ENCODE peak calls at places on chromosomes 5 and 9, in nine cellular contexts. One of them, this sample, is unnamed.
A peak's percentile ranks its signal among the peaks of the same experiment; 100 is the strongest.

GRCh38 chr9:91422832-91423711 is 560 bp downstream of the NFIL3 start:
- DNase-seq in OCI-LY7: peak; percentile 76
- DNase-seq in tibial artery: peak; percentile 93
- DNase-seq in uterus: peak; percentile 75
- DNase-seq in psoas muscle: peak; percentile 80
- DNase-seq in mesenchymal stem cell: peak; percentile 94
- DNase-seq in iPS DF 6.9: no peak
- DNase-seq in colonic mucosa: peak; percentile 74
- DNase-seq in heart left ventricle: peak; percentile 52
- DNase-seq in this sample: peak; percentile 31

GRCh38 chr5:58854396-58854795 is 271.5 kb downstream of the RAB3C start:
- DNase-seq in psoas muscle: no peak
- DNase-seq in tibial artery: no peak
- DNase-seq in OCI-LY7: no peak
- DNase-seq in heart left ventricle: no peak
- DNase-seq in uterus: no peak
- DNase-seq in iPS DF 6.9: no peak
- DNase-seq in mesenchymal stem cell: no peak
- DNase-seq in colonic mucosa: no peak
- DNase-seq in this sample: no peak

GRCh38 chr9:91945277-91946074 is 4.6 kb downstream of the ROR2 start:
- DNase-seq in OCI-LY7: no peak
- DNase-seq in colonic mucosa: peak; percentile 58
- DNase-seq in mesenchymal stem cell: peak; percentile 79
- DNase-seq in psoas muscle: no peak
- DNase-seq in tibial artery: no peak
- DNase-seq in iPS DF 6.9: no peak
- DNase-seq in uterus: peak; percentile 76
- DNase-seq in heart left ventricle: no peak
- DNase-seq in this sample: no peak

GRCh38 chr9:114319147-114319546 is 3.8 kb upstream of the ORM1 start:
- DNase-seq in psoas muscle: no peak
- DNase-seq in OCI-LY7: no peak
- DNase-seq in uterus: no peak
- DNase-seq in heart left ventricle: no peak
- DNase-seq in colonic mucosa: no peak
- DNase-seq in mesenchymal stem cell: no peak
- DNase-seq in iPS DF 6.9: no peak
- DNase-seq in tibial artery: no peak
- DNase-seq in this sample: no peak

GRCh38 chr9:16710888-16711287 is 159.6 kb downstream of the BNC2 start:
- DNase-seq in tibial artery: no peak
- DNase-seq in psoas muscle: no peak
- DNase-seq in heart left ventricle: no peak
- DNase-seq in iPS DF 6.9: no peak
- DNase-seq in OCI-LY7: no peak
- DNase-seq in colonic mucosa: no peak
- DNase-seq in uterus: no peak
- DNase-seq in mesenchymal stem cell: peak; percentile 29
- DNase-seq in this sample: no peak

GRCh38 chr9:118991366-118992285 is 377.6 kb downstream of the BRINP1 start:
- DNase-seq in psoas muscle: no peak
- DNase-seq in mesenchymal stem cell: no peak
- DNase-seq in OCI-LY7: no peak
- DNase-seq in tibial artery: no peak
- DNase-seq in uterus: no peak
- DNase-seq in heart left ventricle: no peak
- DNase-seq in iPS DF 6.9: no peak
- DNase-seq in colonic mucosa: no peak
- DNase-seq in this sample: no peak

GRCh38 chr5:77491783-77492652 is at the start of gene WDR41:
- DNase-seq in heart left ventricle: peak; percentile 93
- DNase-seq in iPS DF 6.9: peak; percentile 47
- DNase-seq in tibial artery: peak; percentile 96
- DNase-seq in colonic mucosa: peak; percentile 88
- DNase-seq in OCI-LY7: peak; percentile 92
- DNase-seq in uterus: peak; percentile 92
- DNase-seq in psoas muscle: peak; percentile 96
- DNase-seq in mesenchymal stem cell: peak; percentile 96
- DNase-seq in this sample: peak; percentile 78

GRCh38 chr9:27447036-27447700 is 76.9 kb upstream of the IFNK start:
- DNase-seq in tibial artery: no peak
- DNase-seq in colonic mucosa: no peak
- DNase-seq in psoas muscle: no peak
- DNase-seq in uterus: no peak
- DNase-seq in iPS DF 6.9: no peak
- DNase-seq in heart left ventricle: no peak
- DNase-seq in OCI-LY7: no peak
- DNase-seq in mesenchymal stem cell: no peak
- DNase-seq in this sample: no peak

GRCh38 chr5:143248822-143249579 is 154.5 kb downstream of the NR3C1 start:
- DNase-seq in OCI-LY7: no peak
- DNase-seq in psoas muscle: no peak
- DNase-seq in mesenchymal stem cell: peak; percentile 77
- DNase-seq in colonic mucosa: no peak
- DNase-seq in tibial artery: no peak
- DNase-seq in iPS DF 6.9: no peak
- DNase-seq in uterus: no peak
- DNase-seq in heart left ventricle: no peak
- DNase-seq in this sample: peak; percentile 62

DNA sequence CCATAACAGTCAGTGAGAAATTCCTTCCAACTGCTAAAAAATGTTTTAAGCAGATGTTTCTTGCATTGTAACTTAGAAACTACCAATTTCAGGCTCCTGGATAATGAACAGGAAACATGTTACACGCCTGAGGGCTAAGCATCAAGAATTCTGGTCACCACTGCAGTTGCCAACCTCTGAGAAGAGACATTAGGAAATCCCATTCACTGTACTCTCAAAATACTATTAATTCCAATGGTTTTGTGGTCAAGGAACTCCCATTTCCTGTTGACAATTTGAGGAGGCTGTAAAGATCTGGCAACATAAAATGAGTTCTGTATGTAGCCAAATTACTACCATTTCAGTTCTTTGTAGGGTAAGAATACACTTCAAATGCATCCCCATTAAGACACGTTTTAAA is 456.0 kb upstream of the MEF2C start:
- DNase-seq in psoas muscle: no peak
- DNase-seq in uterus: no peak
- DNase-seq in tibial artery: no peak
- DNase-seq in OCI-LY7: no peak
- DNase-seq in iPS DF 6.9: no peak
- DNase-seq in colonic mucosa: no peak
- DNase-seq in heart left ventricle: no peak
- DNase-seq in mesenchymal stem cell: peak; percentile 73
- DNase-seq in this sample: no peak
- H3K27ac ChIP-seq in psoas muscle: no peak overlapping the region
- H3K27ac ChIP-seq in uterus: no peak overlapping the region
- H3K27ac ChIP-seq in tibial artery: no peak overlapping the region
- H3K27ac ChIP-seq in OCI-LY7: no peak overlapping the region
- H3K27ac ChIP-seq in iPS DF 6.9: no peak overlapping the region
- H3K27ac ChIP-seq in colonic mucosa: no peak overlapping the region
- H3K27ac ChIP-seq in heart left ventricle: no peak overlapping the region
- H3K27ac ChIP-seq in mesenchymal stem cell: no peak overlapping the region
- H3K27ac ChIP-seq in this sample: no peak overlapping the region

GRCh38 chr9:20314981-20315380 is 307.3 kb downstream of the MLLT3 start:
- DNase-seq in iPS DF 6.9: no peak
- DNase-seq in OCI-LY7: no peak
- DNase-seq in uterus: no peak
- DNase-seq in tibial artery: no peak
- DNase-seq in heart left ventricle: no peak
- DNase-seq in mesenchymal stem cell: no peak
- DNase-seq in colonic mucosa: no peak
- DNase-seq in psoas muscle: no peak
- DNase-seq in this sample: no peak
- H3K27ac ChIP-seq in iPS DF 6.9: no peak overlapping the region
- H3K27ac ChIP-seq in OCI-LY7: no peak overlapping the region
- H3K27ac ChIP-seq in uterus: peak overlapping the region; percentile 33
- H3K27ac ChIP-seq in tibial artery: no peak overlapping the region
- H3K27ac ChIP-seq in heart left ventricle: no peak overlapping the region
- H3K27ac ChIP-seq in mesenchymal stem cell: no peak overlapping the region
- H3K27ac ChIP-seq in colonic mucosa: no peak overlapping the region
- H3K27ac ChIP-seq in psoas muscle: no peak overlapping the region
- H3K27ac ChIP-seq in this sample: peak overlapping the region; percentile 35

GRCh38 chr5:41312478-41313060 is 99.2 kb upstream of the C6 start:
- DNase-seq in colonic mucosa: no peak
- DNase-seq in uterus: no peak
- DNase-seq in OCI-LY7: no peak
- DNase-seq in tibial artery: no peak
- DNase-seq in heart left ventricle: no peak
- DNase-seq in iPS DF 6.9: no peak
- DNase-seq in mesenchymal stem cell: no peak
- DNase-seq in psoas muscle: no peak
- DNase-seq in this sample: no peak

GRCh38 chr5:41312066-41312465 is 98.7 kb upstream of the C6 start:
- DNase-seq in psoas muscle: no peak
- DNase-seq in tibial artery: no peak
- DNase-seq in uterus: no peak
- DNase-seq in OCI-LY7: no peak
- DNase-seq in heart left ventricle: no peak
- DNase-seq in colonic mucosa: no peak
- DNase-seq in iPS DF 6.9: no peak
- DNase-seq in mesenchymal stem cell: no peak
- DNase-seq in this sample: no peak
- H3K27ac ChIP-seq in psoas muscle: no peak overlapping the region
- H3K27ac ChIP-seq in tibial artery: no peak overlapping the region
- H3K27ac ChIP-seq in uterus: no peak overlapping the region
- H3K27ac ChIP-seq in OCI-LY7: no peak overlapping the region
- H3K27ac ChIP-seq in heart left ventricle: no peak overlapping the region
- H3K27ac ChIP-seq in colonic mucosa: no peak overlapping the region
- H3K27ac ChIP-seq in iPS DF 6.9: no peak overlapping the region
- H3K27ac ChIP-seq in mesenchymal stem cell: no peak overlapping the region
- H3K27ac ChIP-seq in this sample: no peak overlapping the region

GRCh38 chr9:137707361-137707760 is 88.6 kb downstream of the EHMT1 start:
- DNase-seq in OCI-LY7: no peak
- DNase-seq in uterus: no peak
- DNase-seq in colonic mucosa: no peak
- DNase-seq in psoas muscle: no peak
- DNase-seq in mesenchymal stem cell: no peak
- DNase-seq in iPS DF 6.9: no peak
- DNase-seq in tibial artery: no peak
- DNase-seq in heart left ventricle: no peak
- DNase-seq in this sample: no peak
- H3K27ac ChIP-seq in OCI-LY7: no peak overlapping the region
- H3K27ac ChIP-seq in uterus: no peak overlapping the region
- H3K27ac ChIP-seq in colonic mucosa: no peak overlapping the region
- H3K27ac ChIP-seq in psoas muscle: no peak overlapping the region
- H3K27ac ChIP-seq in mesenchymal stem cell: no peak overlapping the region
- H3K27ac ChIP-seq in iPS DF 6.9: no peak overlapping the region
- H3K27ac ChIP-seq in tibial artery: no peak overlapping the region
- H3K27ac ChIP-seq in heart left ventricle: no peak overlapping the region
- H3K27ac ChIP-seq in this sample: peak overlapping the region; percentile 50

GRCh38 chr5:68265822-68266395 is 50.4 kb downstream of the PIK3R1 start:
- DNase-seq in mesenchymal stem cell: peak; percentile 37
- DNase-seq in tibial artery: no peak
- DNase-seq in heart left ventricle: no peak
- DNase-seq in psoas muscle: no peak
- DNase-seq in OCI-LY7: no peak
- DNase-seq in uterus: no peak
- DNase-seq in colonic mucosa: no peak
- DNase-seq in iPS DF 6.9: no peak
- DNase-seq in this sample: no peak
- H3K27ac ChIP-seq in mesenchymal stem cell: no peak overlapping the region
- H3K27ac ChIP-seq in tibial artery: peak overlapping the region; percentile 75
- H3K27ac ChIP-seq in heart left ventricle: peak overlapping the region; percentile 88
- H3K27ac ChIP-seq in psoas muscle: peak overlapping the region; percentile 50
- H3K27ac ChIP-seq in OCI-LY7: no peak overlapping the region
- H3K27ac ChIP-seq in uterus: peak overlapping the region; percentile 89
- H3K27ac ChIP-seq in colonic mucosa: peak overlapping the region; percentile 20
- H3K27ac ChIP-seq in iPS DF 6.9: no peak overlapping the region
- H3K27ac ChIP-seq in this sample: peak overlapping the region; percentile 26

GRCh38 chr5:372911-373709 is 51.6 kb downstream of the AHRR start:
- DNase-seq in heart left ventricle: no peak
- DNase-seq in tibial artery: peak; percentile 62
- DNase-seq in iPS DF 6.9: no peak
- DNase-seq in colonic mucosa: peak; percentile 13
- DNase-seq in uterus: no peak
- DNase-seq in psoas muscle: no peak
- DNase-seq in OCI-LY7: no peak
- DNase-seq in mesenchymal stem cell: peak; percentile 63
- DNase-seq in this sample: no peak
- H3K27ac ChIP-seq in heart left ventricle: no peak overlapping the region
- H3K27ac ChIP-seq in tibial artery: no peak overlapping the region
- H3K27ac ChIP-seq in iPS DF 6.9: no peak overlapping the region
- H3K27ac ChIP-seq in colonic mucosa: no peak overlapping the region
- H3K27ac ChIP-seq in uterus: peak overlapping the region; percentile 48
- H3K27ac ChIP-seq in psoas muscle: no peak overlapping the region
- H3K27ac ChIP-seq in OCI-LY7: no peak overlapping the region
- H3K27ac ChIP-seq in mesenchymal stem cell: no peak overlapping the region
- H3K27ac ChIP-seq in this sample: no peak overlapping the region